ENCODE peak calls at places on chromosomes 12 and 14, in five cellular contexts. B is B cell; M is CD8-positive, alpha-beta T cell; Z is WTC11; Q is GM23338. R is an unnamed sample.

GRCh38 chr12:12376636-12377448 is 20.0 kb downstream of the BORCS5 start:
- DNase-seq in Q (peak), B (peak), M (no peak), Z (no peak), R (peak)

GRCh38 chr14:42420071-42420470 is 813.4 kb downstream of the LRFN5 start:
- DNase-seq in B (no peak), Q (no peak), Z (no peak), M (no peak), R (no peak)

GRCh38 chr12:6697584-6698351 is 2.8 kb downstream of the PIANP start:
- DNase-seq in M (no peak), B (peak), Z (peak), Q (peak), R (no peak)

GRCh38 chr12:674272-674781 is 11.1 kb upstream of the NINJ2 start:
- DNase-seq in M (peak), Q (no peak), Z (no peak), B (peak), R (peak)

GRCh38 chr12:115257791-115258190 is 573.8 kb upstream of the TBX3 start:
- DNase-seq in Q (no peak), Z (no peak), M (no peak), B (no peak), R (no peak)

GRCh38 chr12:90945070-90945649 is 9.8 kb downstream of the CCER1 start:
- DNase-seq in B (peak), Z (no peak), M (no peak), Q (peak), R (no peak)

GRCh38 chr12:63787306-63787705 is 7.6 kb downstream of the RXYLT1 start:
- DNase-seq in B (no peak), M (no peak), Q (no peak), Z (no peak), R (no peak)

GRCh38 chr14:24381363-24382102 is 13.5 kb downstream of the NFATC4 start:
- DNase-seq in M (no peak), Q (no peak), Z (no peak), B (no peak), R (no peak)

GRCh38 chr12:112148031-112148513 is 22.7 kb downstream of the TRAFD1 start:
- DNase-seq in B (no peak), Z (no peak), M (no peak), Q (no peak), R (no peak)

GRCh38 chr14:61469771-61470170 is 148.4 kb downstream of the PRKCH start:
- DNase-seq in M (no peak), B (no peak), Z (no peak), Q (no peak), R (no peak)

GRCh38 chr12:89162704-89163261 is 189.5 kb downstream of the DUSP6 start:
- DNase-seq in M (no peak), Q (no peak), B (peak), Z (no peak), R (peak)

GRCh38 chr12:57764662-57765002 is 2.2 kb downstream of the CYP27B1 start:
- DNase-seq in Q (peak), B (no peak), Z (no peak), M (no peak), R (no peak)

GRCh38 chr14:103726474-103726873 is 10.9 kb downstream of the ZFYVE21 start:
- DNase-seq in B (no peak), Q (no peak), M (no peak), Z (no peak), R (no peak)

GRCh38 chr12:114742363-114742762 is 58.4 kb upstream of the TBX3 start:
- DNase-seq in B (no peak), Q (no peak), Z (no peak), M (no peak), R (no peak)

GRCh38 chr14:104979758-104980591 is 1.8 kb upstream of the AHNAK2 start:
- DNase-seq in Z (no peak), Q (no peak), M (no peak), B (no peak), R (no peak)

GRCh38 chr12:52539024-52539820 is 13.7 kb downstream of the KRT71 start:
- DNase-seq in Q (no peak), Z (no peak), B (no peak), M (no peak), R (no peak)

GRCh38 chr14:103260629-103261124 is 73.4 kb upstream of the EIF5 start:
- DNase-seq in Q (no peak), M (no peak), B (no peak), Z (no peak), R (no peak)

GRCh38 chr14:102451064-102451352 is 58.6 kb downstream of the ANKRD9 start:
- DNase-seq in B (no peak), Q (no peak), Z (no peak), M (no peak), R (no peak)

GRCh38 chr14:58401587-58401986 is 5.9 kb downstream of the TOMM20L start:
- DNase-seq in B (no peak), M (no peak), Z (no peak), Q (peak), R (no peak)

GRCh38 chr12:6946033-6946919 is 2.5 kb downstream of the C12orf57 start:
- DNase-seq in Q (peak), B (peak), M (no peak), Z (peak), R (peak)

GRCh38 chr12:8905546-8905945 is 8.8 kb upstream of the PHC1 start:
- DNase-seq in Z (no peak), B (no peak), M (no peak), Q (peak), R (no peak)

GRCh38 chr12:54173066-54173726 is 15.6 kb downstream of the SMUG1 start:
- DNase-seq in B (peak), Z (peak), Q (peak), M (no peak), R (peak)

GRCh38 chr14:105161314-105161713 is 7.3 kb downstream of the JAG2 start:
- DNase-seq in M (no peak), Q (no peak), Z (no peak), B (no peak), R (no peak)

GRCh38 chr14:23173796-23174195 is 9.7 kb downstream of the SLC7A8 start:
- DNase-seq in M (no peak), Q (no peak), B (no peak), Z (no peak), R (no peak)

GRCh38 chr12:27488479-27488878 is 35.5 kb upstream of the PPFIBP1 start:
- DNase-seq in Q (no peak), Z (no peak), M (no peak), B (no peak), R (no peak)

GRCh38 chr14:30928462-30928861 is 54.1 kb downstream of the COCH start:
- DNase-seq in M (no peak), Z (no peak), B (no peak), Q (no peak), R (peak)

GRCh38 chr14:86035882-86036281 is 505.9 kb downstream of the FLRT2 start:
- DNase-seq in B (no peak), Z (peak), M (no peak), Q (peak), R (peak)

GRCh38 chr12:132575661-132576060 is 34.7 kb downstream of the LRCOL1 start:
- DNase-seq in Z (no peak), B (no peak), Q (no peak), M (no peak), R (no peak)

GRCh38 chr12:91687052-91688017 is 458.3 kb downstream of the BTG1 start:
- DNase-seq in M (no peak), Z (no peak), Q (no peak), B (no peak), R (peak)

GRCh38 chr12:96457191-96457930 is 32.0 kb upstream of the CFAP54 start:
- DNase-seq in B (no peak), Z (no peak), M (no peak), Q (peak), R (no peak)

GRCh38 chr12:132111641-132112304 is 32.3 kb downstream of the DDX51 start:
- DNase-seq in B (no peak), M (no peak), Q (no peak), Z (no peak), R (no peak)

GRCh38 chr14:68935761-68936209 is 43.3 kb downstream of the ACTN1 start:
- DNase-seq in B (no peak), Q (no peak), Z (no peak), M (no peak), R (no peak)

GRCh38 chr14:50003213-50004021 is 110.5 kb downstream of the ARF6 start:
- DNase-seq in B (peak), Z (peak), Q (peak), M (peak), R (peak)
- TF ChIP-seq CTCF in B (peak), Z (no peak), Q (no peak), M (peak), R (no peak)

DNA sequence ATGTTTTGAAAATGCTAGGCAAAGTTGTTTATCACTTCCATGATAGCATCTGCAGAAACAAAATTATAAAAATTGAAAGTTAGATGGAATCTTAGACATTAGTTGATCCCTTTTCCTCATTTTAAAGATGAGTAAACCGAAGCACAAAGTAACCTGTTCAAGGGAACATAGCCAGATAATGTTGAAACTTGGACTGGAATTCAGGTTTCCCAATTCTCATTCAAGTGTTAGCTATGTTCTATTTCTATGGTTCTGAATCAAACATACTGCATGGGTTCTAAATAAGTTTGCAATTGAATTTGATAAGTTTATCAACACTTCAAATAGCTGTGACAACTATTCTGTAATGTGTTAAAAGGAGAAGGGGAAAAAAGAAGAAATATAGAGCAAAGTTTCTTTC is 122.4 kb upstream of the SOX5 start:
- DNase-seq in B (no peak), M (no peak), Z (no peak), Q (no peak), R (no peak)
- TF ChIP-seq CTCF in B (no peak), M (no peak), Z (no peak), Q (no peak), R (no peak)

GRCh38 chr12:109607618-109608017 is 34.0 kb downstream of the MVK start:
- DNase-seq in B (no peak), M (no peak), Z (no peak), Q (no peak), R (no peak)
- TF ChIP-seq CTCF in B (no peak), M (no peak), Z (no peak), Q (no peak), R (no peak)

GRCh38 chr14:71309756-71310155 is 402.5 kb downstream of the PCNX1 start:
- DNase-seq in Z (no peak), M (no peak), Q (peak), B (no peak), R (no peak)
- TF ChIP-seq CTCF in Z (no peak), M (no peak), Q (peak), B (no peak), R (no peak)

DNA sequence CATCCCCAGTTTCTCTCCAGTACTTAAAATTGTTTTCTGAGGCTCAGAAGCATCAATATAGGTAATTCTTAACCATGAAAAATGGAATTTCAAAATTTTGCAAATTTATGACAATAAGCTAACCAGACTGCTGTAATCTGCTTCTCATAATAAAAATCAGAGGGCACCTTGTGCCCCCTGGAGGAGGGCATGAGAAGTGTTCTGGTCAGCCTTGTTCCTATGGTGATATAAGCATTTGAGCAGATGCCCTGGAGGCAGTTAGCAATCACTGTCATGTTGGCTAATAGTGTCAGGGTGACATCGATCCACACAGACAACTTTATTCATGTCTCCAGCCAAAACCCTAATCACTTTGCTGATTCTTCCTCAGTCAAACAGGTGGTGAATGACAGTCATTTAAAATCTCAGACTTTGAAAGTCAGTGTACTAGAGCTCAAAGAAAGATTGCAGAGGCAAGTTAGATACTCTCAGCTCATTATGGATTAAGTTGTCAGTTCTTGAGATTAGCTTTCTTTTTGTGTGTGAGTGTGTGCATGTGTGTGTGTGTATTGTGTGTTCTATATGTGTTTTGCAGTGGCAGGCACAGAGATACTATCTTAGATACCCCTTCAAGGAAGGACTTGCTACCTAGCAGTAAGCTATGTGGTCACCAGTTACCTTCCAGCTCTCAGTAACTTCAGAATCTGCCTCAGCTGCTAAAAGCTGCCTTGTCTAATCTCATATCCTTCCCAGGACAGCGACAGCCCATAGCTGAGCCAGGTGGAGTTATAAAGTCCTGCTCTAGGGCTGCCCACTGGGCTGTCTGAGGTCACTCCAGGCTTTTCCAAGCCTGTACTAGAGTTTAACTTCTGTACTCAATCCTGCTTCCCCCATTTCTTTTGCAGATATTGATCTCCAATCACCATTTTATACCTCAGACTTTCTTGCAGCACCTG is 942.8 kb downstream of the GALC start:
- DNase-seq in B (no peak), Q (peak), Z (peak), M (no peak), R (peak)
- TF ChIP-seq CTCF in B (no peak), Q (peak), Z (peak), M (no peak), R (peak)